ENCODE peak calls at places on chromosomes 13 and 19, in six cellular contexts. I is thoracic aorta, M is transverse colon, Y is lung, G is tibial artery, U is fibroblast of lung. E is an unnamed sample.

GRCh38 chr13:97468331-97468730 is 34.4 kb downstream of the RAP2A start:
- DNase-seq in U (peak), I (no peak), G (no peak), M (no peak), Y (no peak), E (no peak)

GRCh38 chr19:46431824-46432223 is 3.1 kb upstream of the PNMA8C start:
- DNase-seq in M (no peak), G (peak), I (no peak), U (no peak), Y (no peak), E (no peak)

GRCh38 chr13:66405908-66406802 is 824.0 kb downstream of the PCDH9 start:
- DNase-seq in Y (no peak), G (no peak), U (peak), I (no peak), M (no peak), E (no peak)

GRCh38 chr13:101454767-101455166 is 2.3 kb downstream of the ITGBL1 start:
- DNase-seq in G (no peak), M (no peak), I (no peak), U (peak), Y (no peak), E (no peak)

GRCh38 chr13:50078512-50079277 is 63.5 kb downstream of the KCNRG start:
- DNase-seq in I (no peak), Y (no peak), U (peak), M (no peak), G (no peak), E (no peak)

GRCh38 chr13:39531646-39532045 is 71.3 kb downstream of the LHFPL6 start:
- DNase-seq in M (no peak), I (no peak), G (no peak), U (peak), Y (no peak), E (no peak)

GRCh38 chr13:111940892-111941291 is 126.1 kb upstream of the SOX1 start:
- DNase-seq in M (no peak), U (no peak), I (no peak), G (no peak), Y (no peak), E (no peak)

GRCh38 chr13:96575423-96576320 is 418.6 kb downstream of the OXGR1 start:
- DNase-seq in G (no peak), U (no peak), M (no peak), I (no peak), Y (no peak), E (no peak)

GRCh38 chr13:66887088-66887487 is 343.0 kb downstream of the PCDH9 start:
- DNase-seq in I (no peak), U (peak), M (no peak), G (no peak), Y (no peak), E (no peak)

GRCh38 chr13:60268203-60268555 is 104.5 kb upstream of the DIAPH3 start:
- DNase-seq in G (no peak), I (no peak), M (no peak), Y (no peak), U (no peak), E (no peak)

GRCh38 chr13:60261432-60262351 is 98.0 kb upstream of the DIAPH3 start:
- DNase-seq in U (no peak), G (no peak), Y (no peak), M (no peak), I (no peak), E (no peak)

GRCh38 chr13:60265566-60265965 is 101.8 kb upstream of the DIAPH3 start:
- DNase-seq in G (no peak), Y (no peak), U (no peak), I (no peak), M (no peak), E (no peak)

DNA sequence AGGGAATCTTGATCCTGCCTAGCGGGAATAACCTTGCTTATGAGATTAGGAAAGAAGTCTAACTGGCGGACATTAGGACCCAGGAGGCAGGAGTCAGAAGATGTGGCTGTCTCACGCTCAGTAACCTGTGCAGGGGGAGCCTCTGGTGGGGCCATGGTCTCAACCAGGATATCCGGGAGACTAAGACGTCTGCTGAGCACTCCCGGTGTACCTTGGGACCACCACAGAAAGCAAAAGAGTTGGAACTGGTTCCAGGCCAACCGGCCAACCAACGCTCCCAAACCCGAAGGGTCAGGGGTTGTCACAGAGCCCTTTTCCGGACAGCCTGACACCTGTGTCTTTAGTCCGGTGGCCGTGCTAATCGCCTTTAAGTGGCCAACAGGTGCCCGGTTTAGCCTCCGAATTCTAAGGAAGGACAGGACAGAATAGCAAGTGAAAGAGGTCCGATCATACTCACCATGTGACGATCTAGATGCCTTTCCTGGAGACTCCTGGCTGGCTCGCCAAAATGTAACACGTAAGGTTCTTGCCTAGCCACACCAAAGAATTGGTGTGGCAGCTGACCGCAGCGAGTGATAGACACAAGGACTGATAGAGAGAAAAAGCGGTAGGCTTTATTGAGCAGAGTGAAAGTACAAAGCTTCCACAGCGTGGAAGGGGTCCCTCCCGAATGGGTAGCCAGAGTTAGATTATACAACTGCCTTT is 103.9 kb upstream of the DIAPH3 start:
- DNase-seq in Y (no peak), U (no peak), M (peak), I (no peak), G (no peak), E (no peak)
- H3K4me3 ChIP-seq in Y (peak), U (no peak), M (peak), I (peak), G (peak), E (peak)

DNA sequence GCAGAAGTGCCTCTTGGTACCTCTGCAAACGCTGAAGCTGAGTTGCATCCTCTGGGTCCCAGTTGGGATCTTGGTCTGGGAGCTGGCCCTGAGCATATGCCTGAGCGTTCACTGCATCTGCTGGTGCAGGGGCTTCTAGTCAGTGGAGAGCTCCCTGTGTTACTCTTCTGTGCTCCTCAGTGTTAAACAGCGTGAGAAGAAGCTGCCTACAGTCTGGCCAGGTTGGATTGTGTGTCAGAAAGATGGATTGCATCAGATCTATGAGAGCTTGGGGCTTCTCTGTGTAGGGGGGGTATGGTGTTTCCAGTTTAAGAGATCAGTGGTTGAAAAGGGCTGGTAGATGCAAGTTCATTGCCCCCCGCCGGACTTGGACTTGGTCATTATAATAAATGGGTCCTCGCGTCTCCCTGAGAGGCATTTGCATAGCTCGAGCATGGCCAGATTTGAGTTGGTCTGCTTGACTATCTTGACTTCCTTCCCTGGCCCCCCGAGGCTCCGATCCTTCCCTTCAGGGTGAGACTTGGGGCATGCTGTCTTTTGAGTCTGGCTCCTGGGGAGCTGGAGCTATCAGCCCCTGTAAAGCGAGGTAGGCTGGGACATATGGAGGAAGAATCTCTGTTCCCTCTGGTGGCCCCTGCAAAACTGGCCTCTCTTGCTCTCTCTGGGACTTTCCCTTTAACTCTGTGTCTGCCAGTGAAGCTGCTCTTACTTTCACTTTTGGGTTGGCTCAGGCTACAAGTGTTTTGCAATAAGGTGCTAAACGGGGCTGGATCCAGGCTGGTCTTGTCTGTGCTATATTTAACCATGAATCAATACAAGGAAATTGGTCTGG is 52.9 kb downstream of the OR10H4 start:
- DNase-seq in G (no peak), I (no peak), U (peak), Y (no peak), M (peak), E (peak)
- H3K27ac ChIP-seq in G (peak), I (peak), U (no peak), Y (no peak), M (no peak), E (no peak)

DNA sequence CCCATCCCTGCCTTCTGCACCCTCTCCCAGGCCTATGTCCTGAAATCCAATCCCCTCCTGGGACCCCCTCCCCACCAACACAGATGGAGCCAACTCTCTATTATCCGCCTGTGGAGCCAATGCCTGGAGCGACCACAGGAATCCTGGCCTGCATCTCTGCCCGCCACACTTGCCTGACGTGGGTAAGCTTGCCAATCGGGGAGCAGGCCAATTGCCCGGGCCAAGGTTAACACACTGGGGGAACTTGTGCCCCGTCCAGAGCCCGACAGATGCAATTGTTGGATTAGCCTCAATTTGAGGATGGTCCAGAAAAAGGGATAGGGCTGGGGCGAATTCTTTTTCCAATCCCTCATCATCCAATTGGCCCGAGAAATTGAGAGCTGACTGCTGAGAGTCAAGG is 5.9 kb downstream of the WIZ start:
- DNase-seq in M (no peak), U (no peak), G (peak), Y (no peak), I (peak), E (no peak)
- H3K4me3 ChIP-seq in M (no peak), U (no peak), G (no peak), Y (no peak), I (peak), E (no peak)

GRCh38 chr13:109416001-109416400 is 370.4 kb downstream of the IRS2 start:
- DNase-seq in G (no peak), Y (no peak), M (no peak), I (no peak), U (no peak), E (peak)

GRCh38 chr13:109415057-109415456 is 371.3 kb downstream of the IRS2 start:
- DNase-seq in Y (no peak), I (no peak), G (no peak), M (no peak), U (no peak), E (no peak)

GRCh38 chr13:109408596-109409382 is 377.6 kb downstream of the IRS2 start:
- DNase-seq in M (no peak), I (no peak), G (no peak), Y (no peak), U (peak), E (peak)

GRCh38 chr13:109410868-109411267 is 375.5 kb downstream of the IRS2 start:
- DNase-seq in I (no peak), U (no peak), M (no peak), G (no peak), Y (no peak), E (no peak)

GRCh38 chr13:109412232-109412935 is 374.0 kb downstream of the IRS2 start:
- DNase-seq in G (no peak), Y (no peak), M (peak), I (no peak), U (peak), E (no peak)
- H3K27ac ChIP-seq in G (no peak), Y (no peak), M (no peak), I (no peak), U (no peak), E (no peak)

GRCh38 chr13:20193142-20193923 is 595 bp upstream of the GJB2 start:
- DNase-seq in I (no peak), U (no peak), M (no peak), G (no peak), Y (no peak), E (peak)

GRCh38 chr13:20191902-20192469 is 752 bp downstream of the GJB2 start:
- DNase-seq in U (no peak), I (no peak), G (no peak), M (peak), Y (no peak), E (peak)

GRCh38 chr13:20195846-20196245 is 3.1 kb upstream of the GJB2 start:
- DNase-seq in M (no peak), I (no peak), U (no peak), Y (no peak), G (no peak), E (peak)

GRCh38 chr13:20192470-20193141 is at the start of gene GJB2:
- DNase-seq in I (no peak), M (peak), G (no peak), U (no peak), Y (no peak), E (no peak)

GRCh38 chr13:20193924-20194631 is 1.3 kb upstream of the GJB2 start:
- DNase-seq in M (no peak), I (no peak), G (no peak), U (no peak), Y (no peak), E (peak)
- H3K4me3 ChIP-seq in M (no peak), I (peak), G (peak), U (no peak), Y (no peak), E (peak)

GRCh38 chr19:18503337-18503970 is 18.4 kb downstream of the ELL start:
- DNase-seq in G (no peak), Y (no peak), I (no peak), U (no peak), M (no peak), E (no peak)

GRCh38 chr19:18506545-18506944 is 15.3 kb downstream of the ELL start:
- DNase-seq in Y (no peak), U (no peak), G (no peak), M (no peak), I (no peak), E (no peak)

GRCh38 chr19:18503971-18504885 is 17.6 kb downstream of the ELL start:
- DNase-seq in U (no peak), M (peak), Y (no peak), G (no peak), I (no peak), E (no peak)

GRCh38 chr19:18506101-18506534 is 15.8 kb downstream of the ELL start:
- DNase-seq in Y (no peak), G (no peak), M (no peak), I (no peak), U (no peak), E (no peak)

DNA sequence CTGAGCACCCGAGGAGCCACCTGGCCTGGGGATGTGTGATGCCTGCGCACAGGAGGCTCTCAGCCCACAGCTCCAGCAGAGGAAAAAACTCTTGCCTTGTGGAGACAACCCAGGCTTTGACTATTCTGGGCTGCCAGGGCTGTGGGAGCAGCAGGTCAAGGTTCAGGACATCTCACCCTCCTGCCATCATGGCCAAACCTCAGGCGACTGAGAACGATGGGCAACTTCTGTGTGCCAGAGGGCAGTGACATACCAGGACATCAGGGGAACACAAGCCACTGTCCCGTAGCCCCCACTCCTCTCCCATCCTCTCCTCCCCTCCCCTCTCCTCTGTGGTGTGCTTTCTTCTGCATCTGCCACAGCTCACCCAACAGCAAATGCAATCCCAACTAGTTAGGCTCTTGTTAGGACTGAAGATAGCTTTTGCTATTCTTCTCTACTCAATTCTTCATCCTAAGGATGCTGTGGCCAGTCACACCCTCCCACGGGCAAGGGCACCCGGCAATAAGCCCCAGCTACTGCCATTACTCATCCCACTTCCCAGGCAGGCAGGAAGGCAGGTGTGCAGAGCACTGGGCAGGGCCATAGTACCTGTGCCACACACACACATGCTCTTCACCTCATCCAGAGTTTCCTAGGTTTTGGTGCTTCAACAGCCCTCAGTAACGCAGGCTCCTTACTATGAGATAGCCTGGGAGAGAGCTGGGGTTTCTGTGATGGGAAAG is 16.8 kb downstream of the ELL start:
- DNase-seq in I (no peak), G (no peak), Y (no peak), U (no peak), M (peak), E (no peak)
- H3K27ac ChIP-seq in I (peak), G (peak), Y (no peak), U (no peak), M (peak), E (peak)

DNA sequence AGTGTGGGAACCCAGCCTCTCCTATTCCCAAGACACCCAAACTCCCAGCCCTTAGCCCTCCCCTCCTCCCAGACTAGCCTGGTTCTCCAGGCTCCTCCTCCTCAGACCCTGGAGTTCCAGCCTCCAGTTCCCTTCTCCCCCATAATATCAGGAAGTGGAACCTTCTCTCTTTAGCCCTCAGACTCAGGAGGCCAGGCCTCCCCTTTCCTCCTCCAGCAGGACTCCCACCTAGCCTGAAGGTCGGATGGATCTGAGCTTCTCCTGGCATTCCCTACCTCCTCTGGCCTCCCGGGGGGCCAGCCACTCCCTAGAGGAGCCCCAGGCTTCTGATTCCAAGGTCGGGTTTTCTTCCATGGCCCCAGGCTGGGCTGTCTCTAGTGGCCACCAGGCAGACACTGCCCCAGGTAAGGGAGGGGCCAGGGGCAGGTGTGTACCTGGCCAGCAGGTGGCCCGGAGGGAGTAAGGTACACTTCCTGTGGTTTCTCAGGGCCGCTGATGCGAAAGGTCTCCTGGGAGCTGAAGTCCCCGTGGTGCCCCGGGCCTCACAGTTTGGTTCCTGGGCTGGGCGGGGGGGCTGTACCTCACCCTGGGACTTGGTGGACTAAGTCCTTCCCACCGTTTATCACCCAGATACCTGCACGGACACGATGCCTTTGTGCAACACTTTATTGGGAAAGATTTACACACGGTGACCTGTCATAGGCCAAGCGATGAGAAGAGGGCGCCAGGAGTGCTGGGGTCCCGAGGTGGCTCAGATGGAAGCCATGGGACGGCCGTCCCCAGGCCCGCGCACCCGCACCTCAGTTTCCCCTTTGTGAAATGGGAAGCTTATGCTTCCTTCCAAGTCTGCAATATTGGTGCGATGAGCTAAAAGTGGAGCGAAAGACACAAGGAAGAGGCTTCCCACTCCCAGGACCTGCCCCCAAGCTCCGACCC is at the start of gene TMC4:
- DNase-seq in U (no peak), I (no peak), Y (peak), M (peak), G (no peak), E (no peak)
- H3K4me3 ChIP-seq in U (no peak), I (no peak), Y (peak), M (peak), G (no peak), E (peak)

GRCh38 chr13:79837741-79838450 is 356.9 kb downstream of the NDFIP2 start:
- DNase-seq in U (no peak), I (no peak), Y (no peak), G (no peak), M (no peak), E (no peak)
- H3K27ac ChIP-seq in U (no peak), I (no peak), Y (no peak), G (no peak), M (no peak), E (no peak)

DNA sequence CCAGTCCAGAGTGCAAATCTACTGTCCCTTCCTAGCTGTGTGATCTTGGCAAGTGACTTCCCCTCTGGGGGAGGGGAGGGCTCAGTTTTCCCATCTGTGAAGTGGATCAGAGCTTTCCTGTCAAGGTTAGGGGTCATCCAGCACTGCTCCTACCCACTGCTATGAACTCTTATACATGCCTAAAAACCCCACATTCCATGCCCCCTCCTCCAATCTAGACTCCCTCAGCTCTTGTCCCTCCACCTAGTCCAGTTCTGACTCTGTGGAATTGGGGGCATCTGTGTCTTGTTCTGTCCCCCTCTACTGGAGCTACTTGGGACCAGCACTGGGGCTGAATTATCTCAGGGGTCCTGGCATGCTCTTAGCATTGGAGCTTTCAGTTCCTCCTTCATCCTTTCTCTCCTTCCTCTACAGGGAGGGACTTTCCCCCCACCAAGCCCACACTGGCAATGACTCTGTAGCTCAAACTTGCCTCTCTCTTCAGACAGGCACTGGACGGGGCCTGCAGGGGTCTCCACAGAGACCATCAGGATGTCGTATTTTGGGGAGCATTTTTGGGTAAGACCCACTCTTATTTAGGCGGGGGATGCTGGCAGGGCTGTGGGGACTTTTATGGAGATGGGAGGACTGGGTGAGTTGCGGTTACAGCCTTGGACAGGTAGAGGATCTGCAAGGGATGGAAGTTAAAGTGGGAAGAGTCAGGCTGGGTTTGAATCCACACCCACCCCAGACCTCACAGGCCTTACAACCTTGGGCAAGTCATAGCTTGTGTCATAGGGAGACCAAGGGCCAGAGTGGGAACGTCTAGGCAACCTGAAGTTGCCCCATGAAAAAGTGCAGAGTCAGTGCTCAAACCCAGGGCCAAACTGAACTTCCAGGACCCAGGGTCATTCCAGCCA is 3.6 kb downstream of the FCHO1 start:
- DNase-seq in I (no peak), G (no peak), M (no peak), Y (no peak), U (no peak), E (no peak)
- H3K4me3 ChIP-seq in I (no peak), G (no peak), M (no peak), Y (no peak), U (no peak), E (no peak)

E was measured in esophagus muscularis mucosa.